ENCODE peak calls at places on chromosomes 16 and 17, in nine cellular contexts. Y is prostate gland, S is heart left ventricle, V is upper lobe of left lung, K is heart right ventricle, G is left lung, R is Peyer's patch, L is A549, N is left ventricle myocardium inferior. P is an unnamed sample. For H3K4me1, the result is how much of the 10 kb centered on the place peaks cover.

GRCh38 chr17:74994440-74994839 is 7.0 kb downstream of the CDR2L start:
- DNase-seq in Y (no peak), S (no peak), V (no peak), K (no peak), G (no peak), R (no peak), L (no peak), N (no peak), P (no peak)

GRCh38 chr17:20156196-20157077 is 147.3 kb downstream of the SPECC1 start:
- DNase-seq in Y (peak), S (peak), V (peak), K (peak), G (peak), R (peak), L (peak), N (no peak), P (peak)

GRCh38 chr16:11007714-11008240 is 63.4 kb downstream of the CLEC16A start:
- DNase-seq in Y (no peak), S (no peak), V (no peak), K (no peak), G (no peak), R (no peak), L (no peak), N (no peak), P (no peak)

GRCh38 chr17:49455226-49455968 is 39.7 kb upstream of the NGFR start:
- DNase-seq in Y (no peak), S (no peak), V (no peak), K (no peak), G (no peak), R (no peak), L (no peak), N (no peak), P (no peak)

GRCh38 chr16:1990336-1991134 is 765 bp downstream of the SYNGR3 start:
- DNase-seq in Y (no peak), S (no peak), V (peak), K (peak), G (no peak), R (no peak), L (no peak), N (no peak), P (no peak)

GRCh38 chr17:48045270-48046001 is 2.7 kb upstream of the NFE2L1 start:
- DNase-seq in Y (peak), S (no peak), V (no peak), K (no peak), G (no peak), R (no peak), L (no peak), N (no peak), P (peak)

GRCh38 chr17:32625971-32626370 is 139.2 kb downstream of the CDK5R1 start:
- DNase-seq in Y (no peak), S (no peak), V (no peak), K (no peak), G (no peak), R (no peak), L (no peak), N (no peak), P (no peak)

GRCh38 chr17:73175962-73176565 is 11.3 kb downstream of the SSTR2 start:
- DNase-seq in Y (no peak), S (no peak), V (no peak), K (no peak), G (no peak), R (no peak), L (no peak), N (no peak), P (no peak)

GRCh38 chr17:50884354-50885311 is 18.5 kb upstream of the TOB1 start:
- DNase-seq in Y (no peak), S (no peak), V (peak), K (no peak), G (no peak), R (peak), L (no peak), N (no peak), P (no peak)

GRCh38 chr16:71474864-71475263 is 12.8 kb upstream of the ZNF23 start:
- DNase-seq in Y (no peak), S (no peak), V (no peak), K (no peak), G (no peak), R (no peak), L (no peak), N (no peak), P (no peak)

GRCh38 chr16:50326835-50327465 is 41.8 kb downstream of the BRD7 start:
- DNase-seq in Y (no peak), S (no peak), V (no peak), K (no peak), G (no peak), R (no peak), L (peak), N (no peak), P (no peak)

GRCh38 chr17:79616801-79617200 is 6.0 kb upstream of the RBFOX3 start:
- DNase-seq in Y (no peak), S (no peak), V (no peak), K (no peak), G (no peak), R (no peak), L (no peak), N (peak), P (peak)

GRCh38 chr17:50575581-50576210 is 15.2 kb downstream of the CACNA1G start:
- DNase-seq in Y (no peak), S (no peak), V (no peak), K (no peak), G (no peak), R (no peak), L (no peak), N (no peak), P (no peak)

GRCh38 chr16:75345711-75346110 is 87.6 kb downstream of the CFDP1 start:
- DNase-seq in Y (no peak), S (no peak), V (no peak), K (no peak), G (no peak), R (no peak), L (no peak), N (no peak), P (no peak)

GRCh38 chr16:55623640-55624039 is 32.1 kb upstream of the SLC6A2 start:
- DNase-seq in Y (no peak), S (no peak), V (no peak), K (no peak), G (no peak), R (no peak), L (no peak), N (no peak), P (no peak)

GRCh38 chr17:55420776-55421178 is 858 bp downstream of the MMD start:
- DNase-seq in Y (peak), S (peak), V (peak), K (peak), G (peak), R (peak), L (no peak), N (peak), P (peak)

GRCh38 chr17:7955414-7956042 is 23.5 kb downstream of the CNTROB start:
- DNase-seq in Y (no peak), S (no peak), V (no peak), K (no peak), G (no peak), R (no peak), L (no peak), N (no peak), P (no peak)

GRCh38 chr16:78106659-78107058 is 7.2 kb downstream of the WWOX start:
- DNase-seq in Y (no peak), S (no peak), V (no peak), K (no peak), G (no peak), R (no peak), L (no peak), N (no peak), P (no peak)

GRCh38 chr16:4314532-4315184 is 1.2 kb upstream of the GLIS2 start:
- DNase-seq in Y (no peak), S (no peak), V (no peak), K (no peak), G (no peak), R (no peak), L (peak), N (no peak), P (peak)

GRCh38 chr17:77445030-77445907 is 304.5 kb downstream of the SEC14L1 start:
- DNase-seq in Y (no peak), S (no peak), V (peak), K (no peak), G (peak), R (no peak), L (no peak), N (no peak), P (no peak)

GRCh38 chr16:81717662-81718189 is 61.4 kb upstream of the PLCG2 start:
- DNase-seq in Y (no peak), S (no peak), V (no peak), K (no peak), G (no peak), R (no peak), L (peak), N (no peak), P (no peak)

GRCh38 chr17:63481488-63481870 is 4.6 kb downstream of the ACE start:
- DNase-seq in Y (no peak), S (no peak), V (no peak), K (no peak), G (no peak), R (no peak), L (no peak), N (no peak), P (no peak)

DNA sequence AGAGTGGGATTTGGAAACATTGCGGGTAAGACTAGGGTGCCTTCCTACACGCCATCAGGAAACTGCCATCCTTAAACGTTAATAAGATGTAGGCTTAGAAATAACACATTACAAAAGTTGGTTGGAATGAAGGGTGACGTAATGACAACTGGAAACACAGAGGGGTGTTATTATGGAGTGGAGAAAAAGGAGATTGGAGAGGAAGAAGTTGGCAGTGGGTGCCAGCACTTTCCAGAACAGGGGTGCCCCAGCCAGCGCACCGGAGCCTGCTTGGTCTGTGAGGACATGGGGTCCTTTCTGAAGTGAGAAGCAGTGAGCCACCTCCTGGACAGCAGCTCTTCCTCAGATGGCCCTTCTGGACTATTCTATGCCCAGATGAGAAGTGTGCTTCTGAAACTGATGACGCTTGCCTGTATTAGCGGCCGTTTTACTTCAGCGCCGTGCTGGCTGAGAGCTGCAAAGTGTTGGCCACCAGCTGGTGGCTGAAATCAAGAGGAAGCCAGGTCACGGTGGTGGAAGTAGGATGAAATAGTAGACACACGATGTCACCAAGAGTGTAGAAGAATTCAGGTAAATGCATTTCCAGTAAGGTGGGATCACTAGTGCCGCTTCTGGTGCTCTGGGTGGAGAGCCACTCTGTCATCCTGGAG is 244.8 kb downstream of the NTN1 start:
- DNase-seq in Y (no peak), S (no peak), V (no peak), K (no peak), G (no peak), R (no peak), L (no peak), N (no peak), P (no peak)
- TF ChIP-seq CTCF in Y (no peak), S (no peak), V (no peak), K (no peak), G (no peak), R (no peak), L (no peak), N (no peak), P (no peak)

GRCh38 chr17:10111907-10112452 is 86.4 kb downstream of the GAS7 start:
- DNase-seq in Y (no peak), S (no peak), V (no peak), K (no peak), G (no peak), R (no peak), L (no peak), N (no peak), P (no peak)
- H3K4me1 ChIP-seq in Y (under half), S (under half), V (under half), K (under half), G (under half), R (under half), L (under half), N (half or more), P (under half)

DNA sequence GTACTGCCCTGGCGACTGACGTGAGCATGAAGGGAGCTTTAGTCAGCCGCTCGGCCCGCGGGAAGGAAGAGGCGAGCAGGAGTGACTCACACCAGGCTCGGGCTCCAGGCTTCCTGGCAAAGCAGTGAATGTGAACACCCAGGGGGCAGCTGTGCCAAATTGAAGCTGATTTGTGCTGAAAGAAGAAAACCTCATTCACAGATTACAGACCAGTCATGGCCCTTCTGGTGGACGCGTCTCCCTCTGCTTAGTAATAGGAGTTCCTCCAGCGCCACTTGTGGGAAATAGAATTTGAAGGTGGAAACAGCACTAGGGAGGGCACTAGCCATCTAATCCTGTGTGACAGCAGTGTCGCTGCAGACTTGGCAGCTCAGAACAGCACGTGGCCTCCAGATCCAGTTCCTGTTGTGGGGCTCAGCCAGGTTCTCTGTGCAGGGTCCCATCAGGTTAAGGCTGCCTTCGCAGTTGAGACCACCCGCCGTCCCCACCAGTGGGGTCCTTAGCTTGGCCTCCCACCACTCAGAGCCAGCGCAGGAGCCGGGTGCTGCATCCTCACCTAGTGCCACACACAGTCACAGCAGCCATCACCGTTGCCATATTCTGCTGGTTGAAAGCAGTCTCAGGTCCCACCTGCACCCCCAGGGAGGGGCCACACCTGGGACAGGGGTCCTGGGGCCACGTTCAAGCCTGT is 164.5 kb upstream of the CHMP6 start:
- DNase-seq in Y (no peak), S (peak), V (peak), K (no peak), G (peak), R (peak), L (peak), N (no peak), P (peak)
- TF ChIP-seq CTCF in Y (no peak), S (no peak), V (no peak), K (peak), G (no peak), R (no peak), L (no peak), N (no peak), P (no peak)

GRCh38 chr16:57004387-57005250 is 15.3 kb downstream of the NLRC5 start:
- DNase-seq in Y (no peak), S (no peak), V (no peak), K (no peak), G (no peak), R (peak), L (no peak), N (no peak), P (peak)
- H3K4me1 ChIP-seq in Y (under half), S (under half), V (under half), K (under half), G (half or more), R (under half), L (under half), N (under half), P (under half)

GRCh38 chr17:58446086-58446485 is 28.8 kb upstream of the RNF43 start:
- DNase-seq in Y (no peak), S (no peak), V (no peak), K (no peak), G (no peak), R (no peak), L (no peak), N (no peak), P (no peak)

GRCh38 chr17:58452738-58453137 is 35.4 kb upstream of the RNF43 start:
- DNase-seq in Y (no peak), S (no peak), V (no peak), K (no peak), G (no peak), R (no peak), L (no peak), N (no peak), P (no peak)

GRCh38 chr17:58447039-58447975 is 30.0 kb upstream of the RNF43 start:
- DNase-seq in Y (peak), S (peak), V (peak), K (peak), G (peak), R (peak), L (peak), N (peak), P (peak)
- TF ChIP-seq CTCF in Y (peak), S (peak), V (peak), K (peak), G (peak), R (peak), L (peak), N (peak), P (peak)

P was measured in upper lobe of right lung.